ENCODE peak calls at places on chromosomes 12 and 14, in seven cellular contexts. One of them, this sample, is unnamed.

GRCh38 chr12:57755454-57756372 is 810 bp downstream of the MARCHF9 start:
- DNase-seq in T-helper 1 cell: no peak
- DNase-seq in NCI-H1092 treated with DMSO at 0.1 percent for 48 hours: no peak
- DNase-seq in NCI-H1930: no peak
- DNase-seq in NCI-H774: peak; percentile 30
- DNase-seq in BJ: no peak
- DNase-seq in NCI-H1694 treated with DMSO at 0.1 percent for 48 hours: no peak
- DNase-seq in this sample: no peak

GRCh38 chr14:49621114-49621881 is 699 bp downstream of the MGAT2 start:
- DNase-seq in T-helper 1 cell: no peak
- DNase-seq in NCI-H1092 treated with DMSO at 0.1 percent for 48 hours: peak; percentile 80
- DNase-seq in NCI-H1930: peak; percentile 27
- DNase-seq in NCI-H774: peak; percentile 22
- DNase-seq in BJ: no peak
- DNase-seq in NCI-H1694 treated with DMSO at 0.1 percent for 48 hours: no peak
- DNase-seq in this sample: peak; percentile 55

GRCh38 chr14:100192250-100192671 is 32.8 kb upstream of the DEGS2 start:
- DNase-seq in T-helper 1 cell: peak; percentile 12
- DNase-seq in NCI-H1092 treated with DMSO at 0.1 percent for 48 hours: no peak
- DNase-seq in NCI-H1930: no peak
- DNase-seq in NCI-H774: no peak
- DNase-seq in BJ: no peak
- DNase-seq in NCI-H1694 treated with DMSO at 0.1 percent for 48 hours: no peak
- DNase-seq in this sample: no peak

GRCh38 chr12:93569301-93569655 is 3.2 kb upstream of the SOCS2 start:
- DNase-seq in T-helper 1 cell: no peak
- DNase-seq in NCI-H1092 treated with DMSO at 0.1 percent for 48 hours: no peak
- DNase-seq in NCI-H1930: no peak
- DNase-seq in NCI-H774: no peak
- DNase-seq in BJ: no peak
- DNase-seq in NCI-H1694 treated with DMSO at 0.1 percent for 48 hours: no peak
- DNase-seq in this sample: no peak

GRCh38 chr12:26817183-26817591 is 15.8 kb downstream of the ITPR2 start:
- DNase-seq in T-helper 1 cell: no peak
- DNase-seq in NCI-H1092 treated with DMSO at 0.1 percent for 48 hours: no peak
- DNase-seq in NCI-H1930: no peak
- DNase-seq in NCI-H774: peak; percentile 17
- DNase-seq in BJ: no peak
- DNase-seq in NCI-H1694 treated with DMSO at 0.1 percent for 48 hours: no peak
- DNase-seq in this sample: no peak

GRCh38 chr12:132077322-132078100 is 66.6 kb downstream of the DDX51 start:
- DNase-seq in T-helper 1 cell: no peak
- DNase-seq in NCI-H1092 treated with DMSO at 0.1 percent for 48 hours: no peak
- DNase-seq in NCI-H1930: no peak
- DNase-seq in NCI-H774: peak; percentile 28
- DNase-seq in BJ: no peak
- DNase-seq in NCI-H1694 treated with DMSO at 0.1 percent for 48 hours: no peak
- DNase-seq in this sample: no peak

GRCh38 chr12:113479193-113479577 is 7.5 kb upstream of the LHX5 start:
- DNase-seq in T-helper 1 cell: no peak
- DNase-seq in NCI-H1092 treated with DMSO at 0.1 percent for 48 hours: no peak
- DNase-seq in NCI-H1930: no peak
- DNase-seq in NCI-H774: no peak
- DNase-seq in BJ: no peak
- DNase-seq in NCI-H1694 treated with DMSO at 0.1 percent for 48 hours: no peak
- DNase-seq in this sample: no peak

GRCh38 chr12:1977109-1977508 is 27.1 kb downstream of the DCP1B start:
- DNase-seq in T-helper 1 cell: no peak
- DNase-seq in NCI-H1092 treated with DMSO at 0.1 percent for 48 hours: no peak
- DNase-seq in NCI-H1930: no peak
- DNase-seq in NCI-H774: no peak
- DNase-seq in BJ: no peak
- DNase-seq in NCI-H1694 treated with DMSO at 0.1 percent for 48 hours: no peak
- DNase-seq in this sample: no peak

GRCh38 chr14:64702493-64703392 is 1.5 kb upstream of the PLEKHG3 start:
- DNase-seq in T-helper 1 cell: no peak
- DNase-seq in NCI-H1092 treated with DMSO at 0.1 percent for 48 hours: no peak
- DNase-seq in NCI-H1930: no peak
- DNase-seq in NCI-H774: no peak
- DNase-seq in BJ: no peak
- DNase-seq in NCI-H1694 treated with DMSO at 0.1 percent for 48 hours: no peak
- DNase-seq in this sample: no peak

GRCh38 chr14:25259470-25259869 is 209.5 kb upstream of the STXBP6 start:
- DNase-seq in T-helper 1 cell: no peak
- DNase-seq in NCI-H1092 treated with DMSO at 0.1 percent for 48 hours: no peak
- DNase-seq in NCI-H1930: no peak
- DNase-seq in NCI-H774: no peak
- DNase-seq in BJ: no peak
- DNase-seq in NCI-H1694 treated with DMSO at 0.1 percent for 48 hours: no peak
- DNase-seq in this sample: no peak

GRCh38 chr14:80212025-80212402 is 710 bp upstream of the DIO2 start:
- DNase-seq in T-helper 1 cell: no peak
- DNase-seq in NCI-H1092 treated with DMSO at 0.1 percent for 48 hours: no peak
- DNase-seq in NCI-H1930: no peak
- DNase-seq in NCI-H774: no peak
- DNase-seq in BJ: no peak
- DNase-seq in NCI-H1694 treated with DMSO at 0.1 percent for 48 hours: no peak
- DNase-seq in this sample: no peak

GRCh38 chr14:53384536-53384935 is 231.4 kb upstream of the DDHD1 start:
- DNase-seq in T-helper 1 cell: no peak
- DNase-seq in NCI-H1092 treated with DMSO at 0.1 percent for 48 hours: no peak
- DNase-seq in NCI-H1930: no peak
- DNase-seq in NCI-H774: no peak
- DNase-seq in BJ: no peak
- DNase-seq in NCI-H1694 treated with DMSO at 0.1 percent for 48 hours: no peak
- DNase-seq in this sample: no peak

GRCh38 chr14:96287856-96288255 is 31.8 kb downstream of the BDKRB1 start:
- DNase-seq in T-helper 1 cell: no peak
- DNase-seq in NCI-H1092 treated with DMSO at 0.1 percent for 48 hours: no peak
- DNase-seq in NCI-H1930: no peak
- DNase-seq in NCI-H774: no peak
- DNase-seq in BJ: no peak
- DNase-seq in NCI-H1694 treated with DMSO at 0.1 percent for 48 hours: no peak
- DNase-seq in this sample: no peak

GRCh38 chr14:77325746-77326094 is 4.9 kb downstream of the GSTZ1 start:
- DNase-seq in T-helper 1 cell: no peak
- DNase-seq in NCI-H1092 treated with DMSO at 0.1 percent for 48 hours: no peak
- DNase-seq in NCI-H1930: no peak
- DNase-seq in NCI-H774: no peak
- DNase-seq in BJ: no peak
- DNase-seq in NCI-H1694 treated with DMSO at 0.1 percent for 48 hours: no peak
- DNase-seq in this sample: no peak

GRCh38 chr12:93776581-93777018 is 99.4 kb downstream of the CRADD start:
- DNase-seq in T-helper 1 cell: no peak
- DNase-seq in NCI-H1092 treated with DMSO at 0.1 percent for 48 hours: no peak
- DNase-seq in NCI-H1930: no peak
- DNase-seq in NCI-H774: no peak
- DNase-seq in BJ: peak; percentile 79
- DNase-seq in NCI-H1694 treated with DMSO at 0.1 percent for 48 hours: no peak
- DNase-seq in this sample: no peak

GRCh38 chr14:21476526-21476924 is 234 bp downstream of the RAB2B start:
- DNase-seq in T-helper 1 cell: no peak
- DNase-seq in NCI-H1092 treated with DMSO at 0.1 percent for 48 hours: no peak
- DNase-seq in NCI-H1930: peak; percentile 77
- DNase-seq in NCI-H774: peak; percentile 92
- DNase-seq in BJ: no peak
- DNase-seq in NCI-H1694 treated with DMSO at 0.1 percent for 48 hours: no peak
- DNase-seq in this sample: peak; percentile 84

GRCh38 chr12:20101046-20101445 is 267.3 kb upstream of the PDE3A start:
- DNase-seq in T-helper 1 cell: no peak
- DNase-seq in NCI-H1092 treated with DMSO at 0.1 percent for 48 hours: no peak
- DNase-seq in NCI-H1930: no peak
- DNase-seq in NCI-H774: no peak
- DNase-seq in BJ: no peak
- DNase-seq in NCI-H1694 treated with DMSO at 0.1 percent for 48 hours: no peak
- DNase-seq in this sample: no peak

GRCh38 chr12:53770281-53770680 is 18.5 kb upstream of the CISTR start:
- DNase-seq in T-helper 1 cell: no peak
- DNase-seq in NCI-H1092 treated with DMSO at 0.1 percent for 48 hours: no peak
- DNase-seq in NCI-H1930: no peak
- DNase-seq in NCI-H774: no peak
- DNase-seq in BJ: peak; percentile 96
- DNase-seq in NCI-H1694 treated with DMSO at 0.1 percent for 48 hours: no peak
- DNase-seq in this sample: no peak

GRCh38 chr12:100356646-100357223 is at the start of gene SLC17A8:
- DNase-seq in T-helper 1 cell: no peak
- DNase-seq in NCI-H1092 treated with DMSO at 0.1 percent for 48 hours: peak; percentile 50
- DNase-seq in NCI-H1930: no peak
- DNase-seq in NCI-H774: peak; percentile 10
- DNase-seq in BJ: no peak
- DNase-seq in NCI-H1694 treated with DMSO at 0.1 percent for 48 hours: no peak
- DNase-seq in this sample: no peak

GRCh38 chr14:102255401-102256190 is 49.4 kb downstream of the MOK start:
- DNase-seq in T-helper 1 cell: no peak
- DNase-seq in NCI-H1092 treated with DMSO at 0.1 percent for 48 hours: no peak
- DNase-seq in NCI-H1930: no peak
- DNase-seq in NCI-H774: no peak
- DNase-seq in BJ: no peak
- DNase-seq in NCI-H1694 treated with DMSO at 0.1 percent for 48 hours: no peak
- DNase-seq in this sample: no peak

GRCh38 chr14:66281036-66281776 is 205.0 kb upstream of the CCDC196 start:
- DNase-seq in T-helper 1 cell: no peak
- DNase-seq in NCI-H1092 treated with DMSO at 0.1 percent for 48 hours: no peak
- DNase-seq in NCI-H1930: no peak
- DNase-seq in NCI-H774: no peak
- DNase-seq in BJ: no peak
- DNase-seq in NCI-H1694 treated with DMSO at 0.1 percent for 48 hours: no peak
- DNase-seq in this sample: no peak

GRCh38 chr12:50613463-50613862 is 108.7 kb downstream of the DIP2B start:
- DNase-seq in T-helper 1 cell: no peak
- DNase-seq in NCI-H1092 treated with DMSO at 0.1 percent for 48 hours: no peak
- DNase-seq in NCI-H1930: no peak
- DNase-seq in NCI-H774: no peak
- DNase-seq in BJ: no peak
- DNase-seq in NCI-H1694 treated with DMSO at 0.1 percent for 48 hours: no peak
- DNase-seq in this sample: no peak

GRCh38 chr14:100904307-100905019 is 941 bp upstream of the RTL1 start:
- DNase-seq in T-helper 1 cell: no peak
- DNase-seq in NCI-H1092 treated with DMSO at 0.1 percent for 48 hours: no peak
- DNase-seq in NCI-H1930: no peak
- DNase-seq in NCI-H774: no peak
- DNase-seq in BJ: no peak
- DNase-seq in NCI-H1694 treated with DMSO at 0.1 percent for 48 hours: peak; percentile 65
- DNase-seq in this sample: no peak

This sample was measured in cerebellum.